ENCODE peak calls at places on chromosome 17, in eight cellular contexts. T, K, J, F, Y, O, L and G are unnamed samples. For H3K27me3, the result is how much of the 10 kb centered on the place peaks cover.

GRCh38 chr17:13417551-13417950 is 184.2 kb downstream of the HS3ST3A1 start:
- DNase-seq in T (no peak), K (no peak), Y (no peak), O (no peak), F (no peak), J (no peak), L (no peak), G (no peak)

GRCh38 chr17:920190-920589 is 59.4 kb downstream of the NXN start:
- DNase-seq in L (no peak), O (no peak), F (no peak), K (no peak), Y (no peak), T (no peak), J (no peak), G (no peak)

GRCh38 chr17:45172541-45173286 is 11.0 kb downstream of the HEXIM2 start:
- DNase-seq in Y (peak), J (peak), F (peak), O (no peak), L (peak), T (peak), K (peak), G (peak)

GRCh38 chr17:47687748-47688147 is 6.2 kb upstream of the TBKBP1 start:
- DNase-seq in T (no peak), J (no peak), Y (peak), K (no peak), L (no peak), O (no peak), F (no peak), G (no peak)

GRCh38 chr17:77127735-77128361 is 12.9 kb upstream of the SEC14L1 start:
- DNase-seq in J (peak), K (peak), O (no peak), F (peak), L (no peak), Y (no peak), T (peak), G (peak)

GRCh38 chr17:69320210-69320907 is 6.6 kb downstream of the ABCA5 start:
- DNase-seq in F (no peak), J (no peak), L (no peak), Y (no peak), T (no peak), O (no peak), K (no peak), G (no peak)

GRCh38 chr17:16100737-16101400 is 101.2 kb downstream of the TTC19 start:
- DNase-seq in L (no peak), J (no peak), F (no peak), O (no peak), T (no peak), Y (no peak), K (no peak), G (no peak)

GRCh38 chr17:72931635-72932034 is 160.9 kb downstream of the SLC39A11 start:
- DNase-seq in T (no peak), L (no peak), K (no peak), O (no peak), J (no peak), Y (no peak), F (peak), G (no peak)

GRCh38 chr17:81094744-81095607 is 60.0 kb downstream of the BAIAP2 start:
- DNase-seq in F (peak), L (peak), K (no peak), O (peak), Y (peak), T (peak), J (peak), G (peak)

GRCh38 chr17:16926591-16927451 is 45.1 kb downstream of the TNFRSF13B start:
- DNase-seq in Y (no peak), L (no peak), T (peak), J (no peak), O (no peak), F (no peak), K (peak), G (peak)

GRCh38 chr17:16407911-16408588 is 7.3 kb upstream of the TRPV2 start:
- DNase-seq in T (peak), O (no peak), F (no peak), L (no peak), K (peak), J (peak), Y (peak), G (peak)

GRCh38 chr17:81337449-81337848 is 42.3 kb upstream of the SLC38A10 start:
- DNase-seq in T (no peak), L (no peak), J (peak), F (no peak), O (no peak), Y (peak), K (peak), G (no peak)

GRCh38 chr17:38326996-38327792 is 16.6 kb downstream of the GPR179 start:
- DNase-seq in L (no peak), T (peak), K (no peak), F (peak), Y (no peak), O (no peak), J (peak), G (peak)

GRCh38 chr17:4536742-4537411 is 18.3 kb downstream of the MYBBP1A start:
- DNase-seq in K (no peak), T (peak), O (no peak), F (peak), J (no peak), L (no peak), Y (no peak), G (no peak)

GRCh38 chr17:2710075-2710803 is 1.3 kb downstream of the CLUH start:
- DNase-seq in T (no peak), O (no peak), J (no peak), K (no peak), Y (no peak), L (no peak), F (peak), G (no peak)

GRCh38 chr17:12415031-12415430 is 250.7 kb upstream of the MYOCD start:
- DNase-seq in Y (no peak), T (no peak), K (no peak), J (no peak), F (no peak), O (peak), L (no peak), G (no peak)

GRCh38 chr17:48209973-48210372 is 102.4 kb downstream of the SNX11 start:
- DNase-seq in F (no peak), T (no peak), L (no peak), J (no peak), Y (no peak), K (no peak), O (no peak), G (no peak)

GRCh38 chr17:81511800-81512559 is 619 bp downstream of the ACTG1 start:
- DNase-seq in F (no peak), K (no peak), J (no peak), Y (no peak), L (no peak), T (peak), O (no peak), G (no peak)

GRCh38 chr17:29124135-29124930 is 55.9 kb downstream of the MYO18A start:
- DNase-seq in K (no peak), J (no peak), F (peak), O (no peak), T (no peak), L (no peak), Y (peak), G (peak)

GRCh38 chr17:55549140-55549539 is 37.9 kb upstream of the SMIM36 start:
- DNase-seq in J (no peak), F (peak), Y (peak), L (no peak), T (no peak), O (no peak), K (no peak), G (no peak)

GRCh38 chr17:1621273-1621954 is 7.2 kb downstream of the SLC43A2 start:
- DNase-seq in O (no peak), K (no peak), Y (no peak), T (no peak), J (no peak), F (no peak), L (no peak), G (no peak)

GRCh38 chr17:63275318-63275967 is 170.7 kb downstream of the CYB561 start:
- DNase-seq in O (peak), T (no peak), Y (no peak), J (no peak), F (no peak), L (no peak), K (no peak), G (no peak)

GRCh38 chr17:78042542-78042941 is 84.0 kb downstream of the TNRC6C start:
- DNase-seq in L (no peak), Y (no peak), J (no peak), K (no peak), F (no peak), O (no peak), T (no peak), G (no peak)

GRCh38 chr17:67063146-67063545 is 18.8 kb downstream of the CACNG1 start:
- DNase-seq in T (no peak), F (no peak), Y (no peak), O (peak), J (no peak), L (no peak), K (no peak), G (no peak)

GRCh38 chr17:63338272-63338671 is 107.8 kb downstream of the CYB561 start:
- DNase-seq in F (no peak), L (no peak), Y (no peak), J (no peak), K (no peak), T (no peak), O (no peak), G (no peak)

GRCh38 chr17:55825213-55825612 is 74.4 kb downstream of the PCTP start:
- DNase-seq in O (no peak), F (no peak), T (no peak), L (no peak), K (no peak), J (no peak), Y (peak), G (no peak)

GRCh38 chr17:3667366-3668278 is 756 bp downstream of the TAX1BP3 start:
- DNase-seq in O (peak), F (peak), K (peak), J (peak), L (peak), Y (peak), T (peak), G (peak)

GRCh38 chr17:45031231-45032149 is 19.9 kb downstream of the DCAKD start:
- DNase-seq in L (no peak), F (no peak), T (no peak), J (no peak), O (no peak), K (no peak), Y (no peak), G (no peak)

GRCh38 chr17:41796066-41796895 is 9.8 kb upstream of the JUP start:
- DNase-seq in L (no peak), T (no peak), J (no peak), K (no peak), F (peak), Y (no peak), O (no peak), G (no peak)

GRCh38 chr17:45834471-45835396 is 9.9 kb upstream of the SPPL2C start:
- DNase-seq in Y (no peak), K (no peak), O (no peak), J (no peak), L (no peak), F (no peak), T (no peak), G (no peak)

GRCh38 chr17:802481-802880 is 20.3 kb downstream of the MRM3 start:
- DNase-seq in K (no peak), T (no peak), F (no peak), J (no peak), L (no peak), Y (no peak), O (no peak), G (no peak)

GRCh38 chr17:78714534-78714933 is 67.5 kb downstream of the CYTH1 start:
- DNase-seq in Y (no peak), T (no peak), J (no peak), L (no peak), K (no peak), F (no peak), O (no peak), G (no peak)

GRCh38 chr17:61880589-61881102 is 17.3 kb upstream of the BRIP1 start:
- DNase-seq in Y (no peak), J (no peak), O (no peak), L (no peak), F (no peak), K (no peak), T (no peak), G (no peak)

GRCh38 chr17:78779848-78780247 is 2.2 kb downstream of the CYTH1 start:
- DNase-seq in K (no peak), F (no peak), T (no peak), Y (peak), J (no peak), L (no peak), O (no peak), G (no peak)

GRCh38 chr17:17437461-17437860 is 39.3 kb upstream of the MED9 start:
- DNase-seq in Y (no peak), K (no peak), T (no peak), F (no peak), O (no peak), L (no peak), J (no peak), G (no peak)

GRCh38 chr17:17926840-17927449 is 45.3 kb downstream of the TOM1L2 start:
- DNase-seq in T (no peak), F (peak), K (no peak), Y (no peak), O (no peak), L (no peak), J (no peak), G (no peak)

GRCh38 chr17:5942687-5943086 is 127.5 kb upstream of the WSCD1 start:
- DNase-seq in J (no peak), K (no peak), T (no peak), L (no peak), Y (no peak), F (no peak), O (no peak), G (no peak)

GRCh38 chr17:70138309-70138865 is 30.9 kb upstream of the KCNJ2 start:
- DNase-seq in O (peak), T (no peak), J (no peak), F (no peak), K (no peak), L (no peak), Y (no peak), G (no peak)

GRCh38 chr17:34487616-34488015 is 91.8 kb upstream of the TMEM132E start:
- DNase-seq in J (no peak), L (no peak), T (no peak), F (no peak), Y (peak), K (no peak), O (no peak), G (no peak)

GRCh38 chr17:67469208-67469980 is 92.3 kb downstream of the PITPNC1 start:
- DNase-seq in L (no peak), O (no peak), J (no peak), Y (no peak), K (peak), F (peak), T (no peak), G (no peak)

GRCh38 chr17:49939318-49939717 is 29.7 kb upstream of the DLX4 start:
- DNase-seq in L (no peak), Y (no peak), O (no peak), J (no peak), F (peak), K (no peak), T (no peak), G (no peak)
- H3K27me3 ChIP-seq in L (under half), Y (under half), O (half or more), J (under half), F (under half), K (under half), T (half or more), G (under half)

GRCh38 chr17:39953471-39953888 is 9.3 kb upstream of the GSDMA start:
- DNase-seq in J (no peak), Y (no peak), L (no peak), K (no peak), T (no peak), O (no peak), F (no peak), G (no peak)
- H3K4me3 ChIP-seq in J (peak), Y (peak), L (peak), K (peak), T (peak), O (peak), F (peak), G (peak)

DNA sequence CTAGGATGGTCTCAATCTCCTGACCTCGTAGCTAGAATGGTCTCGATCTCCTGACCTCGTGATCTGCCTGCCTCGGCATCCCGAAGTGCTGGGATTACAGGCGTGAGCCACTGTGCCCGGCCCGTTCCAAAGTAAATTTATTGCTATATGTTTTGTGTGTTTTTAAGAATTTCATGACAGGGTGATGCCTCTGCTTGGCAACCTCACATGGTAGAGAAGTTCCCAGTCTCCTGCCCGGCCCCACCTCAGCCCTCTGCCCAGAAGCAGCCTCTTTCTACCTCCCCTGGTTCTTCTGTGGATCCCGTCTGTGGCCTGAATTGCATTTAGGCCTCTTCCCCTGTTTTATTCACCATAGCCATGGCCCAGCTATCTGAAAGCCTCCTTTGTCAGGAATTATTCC is 55.0 kb downstream of the B9D1 start:
- DNase-seq in T (no peak), O (no peak), J (no peak), F (no peak), Y (no peak), L (no peak), K (peak), G (no peak)
- H3K27me3 ChIP-seq in T (under half), O (under half), J (under half), F (under half), Y (under half), L (under half), K (under half), G (under half)

DNA sequence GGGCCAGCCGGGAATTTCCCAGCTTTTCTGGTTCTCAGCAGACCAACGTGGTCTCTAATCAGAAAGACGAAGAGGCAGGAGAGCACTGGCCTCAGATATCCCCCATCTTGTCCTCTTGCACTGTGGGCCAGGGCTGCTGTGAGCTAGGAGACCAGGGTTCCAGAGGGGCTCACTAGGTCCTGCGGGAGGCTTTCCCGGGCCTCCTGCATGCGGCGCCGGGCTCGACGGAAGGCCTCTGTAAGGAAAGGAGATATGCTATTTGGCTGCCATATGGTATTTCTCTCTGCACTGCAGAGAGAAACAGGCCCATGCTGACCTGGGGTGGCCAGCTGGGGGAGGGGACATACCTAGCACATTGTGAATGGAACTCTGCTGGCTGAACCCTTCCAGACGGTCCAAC is 13.1 kb downstream of the MKS1 start:
- DNase-seq in L (no peak), K (no peak), F (no peak), O (no peak), J (no peak), T (no peak), Y (no peak), G (no peak)
- H3K4me3 ChIP-seq in L (no peak), K (no peak), F (no peak), O (no peak), J (no peak), T (no peak), Y (no peak), G (no peak)

GRCh38 chr17:33292184-33292980 is 713 bp downstream of the ASIC2 start:
- DNase-seq in F (no peak), Y (peak), O (no peak), K (no peak), T (no peak), J (no peak), L (no peak), G (no peak)

GRCh38 chr17:33290156-33290697 is 2.9 kb downstream of the ASIC2 start:
- DNase-seq in O (no peak), T (no peak), F (no peak), Y (no peak), J (no peak), K (no peak), L (no peak), G (peak)

GRCh38 chr17:33287096-33287495 is 6.0 kb downstream of the ASIC2 start:
- DNase-seq in O (no peak), J (no peak), K (no peak), T (no peak), Y (no peak), L (no peak), F (no peak), G (no peak)

GRCh38 chr17:33291248-33292183 is 1.6 kb downstream of the ASIC2 start:
- DNase-seq in T (no peak), J (no peak), L (no peak), O (no peak), K (peak), Y (peak), F (peak), G (peak)

DNA sequence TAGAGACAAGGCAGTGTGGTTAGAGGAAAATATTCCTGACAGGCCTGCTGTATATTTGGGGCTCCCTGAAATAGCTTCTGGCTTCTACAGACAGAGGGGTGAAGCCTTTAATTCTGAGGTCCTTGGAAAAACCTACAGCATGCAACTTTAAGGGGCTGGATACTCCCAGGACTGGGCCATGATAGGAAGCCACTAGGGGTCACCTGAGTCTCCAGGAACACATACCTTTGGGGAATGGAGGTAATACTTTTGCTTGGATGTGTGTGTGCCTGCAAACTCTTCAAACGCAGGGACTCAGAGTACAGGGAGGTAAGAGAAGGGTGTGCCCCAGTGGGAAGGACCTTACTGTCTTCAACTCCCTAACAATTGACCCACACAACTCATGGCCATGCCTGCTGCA is 4.1 kb downstream of the ASIC2 start:
- DNase-seq in L (no peak), O (no peak), K (no peak), T (no peak), Y (no peak), J (no peak), F (no peak), G (no peak)
- H3K27me3 ChIP-seq in L (under half), O (under half), K (under half), T (under half), Y (half or more), J (under half), F (under half), G (under half)

GRCh38 chr17:79799538-79800324 is 2.9 kb upstream of the CBX8 start:
- DNase-seq in K (no peak), Y (peak), O (no peak), T (no peak), L (no peak), F (no peak), J (no peak), G (no peak)
- H3K4me3 ChIP-seq in K (no peak), Y (no peak), O (no peak), T (no peak), L (no peak), F (no peak), J (no peak), G (no peak)

GRCh38 chr17:36731091-36731490 is 129.7 kb downstream of the MRM1 start:
- DNase-seq in O (no peak), F (no peak), T (no peak), J (no peak), K (no peak), L (no peak), Y (no peak), G (no peak)
- H3K27me3 ChIP-seq in O (under half), F (under half), T (half or more), J (half or more), K (under half), L (under half), Y (under half), G (under half)

DNA sequence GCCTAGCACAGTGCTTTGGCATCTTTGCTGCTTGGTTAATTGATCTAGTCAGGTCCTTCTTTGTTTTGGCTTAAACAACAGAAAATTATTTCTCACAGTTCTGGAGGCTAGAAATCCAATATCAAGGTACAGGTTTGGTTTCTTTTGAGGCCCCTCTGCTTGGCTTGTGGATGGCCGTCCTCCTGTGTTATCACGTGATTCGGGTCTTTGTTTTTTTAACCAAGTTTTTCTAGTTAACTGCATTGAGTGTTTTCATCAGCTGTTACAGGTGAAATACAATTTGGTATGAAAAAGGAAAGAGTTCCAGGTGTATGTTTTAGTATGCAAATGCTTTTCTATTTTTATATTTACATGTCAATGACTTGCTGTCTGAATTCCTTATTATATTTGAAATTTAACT is 2.8 kb downstream of the NLK start:
- DNase-seq in T (no peak), K (no peak), J (no peak), L (no peak), Y (no peak), F (no peak), O (no peak), G (no peak)
- H3K4me3 ChIP-seq in T (no peak), K (peak), J (no peak), L (no peak), Y (peak), F (no peak), O (peak), G (peak)